ENCODE peak calls at places on chromosomes 3 and 15, in seven cellular contexts. A, B, J, L, P, K and W are unnamed samples.

GRCh38 chr3:62818347-62818746 is 56.9 kb downstream of the CADPS start:
- DNase-seq in A (no peak), B (no peak), J (no peak), L (no peak), P (no peak), K (no peak), W (no peak)

GRCh38 chr3:47976135-47976758 is 40.0 kb downstream of the MAP4 start:
- DNase-seq in A (no peak), B (no peak), J (no peak), L (no peak), P (no peak), K (no peak), W (no peak)

GRCh38 chr15:63765338-63765737 is 68.4 kb downstream of the HERC1 start:
- DNase-seq in A (no peak), B (no peak), J (no peak), L (no peak), P (no peak), K (no peak), W (no peak)

GRCh38 chr3:133887951-133888703 is 7.6 kb downstream of the RAB6B start:
- DNase-seq in A (no peak), B (no peak), J (no peak), L (peak), P (no peak), K (no peak), W (no peak)

GRCh38 chr15:98904466-98905048 is 103.0 kb downstream of the PGPEP1L start:
- DNase-seq in A (peak), B (no peak), J (peak), L (peak), P (peak), K (peak), W (no peak)

GRCh38 chr15:90358124-90359033 is 6.3 kb downstream of the ZNF774 start:
- DNase-seq in A (peak), B (no peak), J (no peak), L (no peak), P (peak), K (peak), W (no peak)

GRCh38 chr3:34203386-34203785 is 405.0 kb downstream of the PDCD6IP start:
- DNase-seq in A (no peak), B (no peak), J (no peak), L (no peak), P (no peak), K (no peak), W (no peak)

GRCh38 chr3:53823956-53824320 is 22.3 kb downstream of the CHDH start:
- DNase-seq in A (no peak), B (no peak), J (no peak), L (no peak), P (no peak), K (no peak), W (no peak)

GRCh38 chr15:60682115-60682514 is 203.2 kb upstream of the ICE2 start:
- DNase-seq in A (no peak), B (no peak), J (no peak), L (no peak), P (peak), K (no peak), W (no peak)

GRCh38 chr15:56732135-56732880 is 1.0 kb downstream of the ZNF280D start:
- DNase-seq in A (peak), B (peak), J (no peak), L (no peak), P (peak), K (no peak), W (peak)

GRCh38 chr3:187997490-187997889 is 156.5 kb upstream of the LPP start:
- DNase-seq in A (no peak), B (no peak), J (no peak), L (no peak), P (peak), K (no peak), W (no peak)